ENCODE peak calls at places on chromosomes 12 and 14, in nine cellular contexts. One of them, this sample, is unnamed.

GRCh38 chr14:29140059-29140458 is 373.5 kb downstream of the FOXG1 start:
- DNase-seq in GM12892: no peak
- DNase-seq in NCI-H345: no peak
- DNase-seq in HFFc6: no peak
- DNase-seq in NCI-H1694: no peak
- DNase-seq in cardiac muscle cell: no peak
- DNase-seq in activated naive CD4-positive, alpha-beta T cell: no peak
- DNase-seq in HT1080: no peak
- DNase-seq in aorta: no peak
- DNase-seq in this sample: no peak

GRCh38 chr14:92407395-92407794 is 84.4 kb downstream of the SLC24A4 start:
- DNase-seq in cardiac muscle cell: no peak
- DNase-seq in aorta: no peak
- DNase-seq in HT1080: no peak
- DNase-seq in NCI-H1694: no peak
- DNase-seq in GM12892: no peak
- DNase-seq in NCI-H345: no peak
- DNase-seq in HFFc6: no peak
- DNase-seq in activated naive CD4-positive, alpha-beta T cell: no peak
- DNase-seq in this sample: no peak

GRCh38 chr14:34301107-34301734 is 160.8 kb downstream of the SPTSSA start:
- DNase-seq in GM12892: no peak
- DNase-seq in NCI-H345: peak
- DNase-seq in HFFc6: peak
- DNase-seq in cardiac muscle cell: peak
- DNase-seq in NCI-H1694: peak
- DNase-seq in aorta: no peak
- DNase-seq in HT1080: peak
- DNase-seq in activated naive CD4-positive, alpha-beta T cell: no peak
- DNase-seq in this sample: peak

GRCh38 chr14:103753809-103754208 is 38.2 kb downstream of the ZFYVE21 start:
- DNase-seq in NCI-H1694: no peak
- DNase-seq in HT1080: no peak
- DNase-seq in cardiac muscle cell: no peak
- DNase-seq in aorta: no peak
- DNase-seq in GM12892: no peak
- DNase-seq in NCI-H345: no peak
- DNase-seq in HFFc6: no peak
- DNase-seq in activated naive CD4-positive, alpha-beta T cell: no peak
- DNase-seq in this sample: no peak

GRCh38 chr14:105853089-105853906 is 326.9 kb downstream of the TMEM121 start:
- DNase-seq in HT1080: no peak
- DNase-seq in activated naive CD4-positive, alpha-beta T cell: no peak
- DNase-seq in NCI-H345: no peak
- DNase-seq in NCI-H1694: peak
- DNase-seq in aorta: peak
- DNase-seq in cardiac muscle cell: no peak
- DNase-seq in HFFc6: no peak
- DNase-seq in GM12892: no peak
- DNase-seq in this sample: no peak

GRCh38 chr12:66232258-66232657 is 43.2 kb downstream of the IRAK3 start:
- DNase-seq in NCI-H1694: no peak
- DNase-seq in GM12892: no peak
- DNase-seq in HT1080: no peak
- DNase-seq in activated naive CD4-positive, alpha-beta T cell: no peak
- DNase-seq in HFFc6: no peak
- DNase-seq in NCI-H345: no peak
- DNase-seq in cardiac muscle cell: no peak
- DNase-seq in aorta: no peak
- DNase-seq in this sample: no peak

GRCh38 chr12:93191956-93192355 is 185.8 kb upstream of the NUDT4 start:
- DNase-seq in activated naive CD4-positive, alpha-beta T cell: no peak
- DNase-seq in NCI-H1694: no peak
- DNase-seq in NCI-H345: no peak
- DNase-seq in HT1080: no peak
- DNase-seq in cardiac muscle cell: no peak
- DNase-seq in HFFc6: peak
- DNase-seq in aorta: peak
- DNase-seq in GM12892: no peak
- DNase-seq in this sample: no peak

GRCh38 chr14:106564058-106564643 is 1037.8 kb downstream of the TMEM121 start:
- DNase-seq in HFFc6: no peak
- DNase-seq in NCI-H1694: no peak
- DNase-seq in NCI-H345: peak
- DNase-seq in activated naive CD4-positive, alpha-beta T cell: peak
- DNase-seq in cardiac muscle cell: no peak
- DNase-seq in HT1080: peak
- DNase-seq in GM12892: peak
- DNase-seq in aorta: no peak
- DNase-seq in this sample: no peak

GRCh38 chr14:31934767-31935266 is 142.3 kb upstream of the ARHGAP5 start:
- DNase-seq in cardiac muscle cell: peak
- DNase-seq in HFFc6: peak
- DNase-seq in NCI-H1694: peak
- DNase-seq in GM12892: no peak
- DNase-seq in HT1080: peak
- DNase-seq in NCI-H345: peak
- DNase-seq in activated naive CD4-positive, alpha-beta T cell: no peak
- DNase-seq in aorta: no peak
- DNase-seq in this sample: peak

GRCh38 chr14:42228611-42229010 is 621.9 kb downstream of the LRFN5 start:
- DNase-seq in HT1080: no peak
- DNase-seq in aorta: no peak
- DNase-seq in HFFc6: no peak
- DNase-seq in NCI-H345: no peak
- DNase-seq in GM12892: no peak
- DNase-seq in activated naive CD4-positive, alpha-beta T cell: no peak
- DNase-seq in cardiac muscle cell: no peak
- DNase-seq in NCI-H1694: no peak
- DNase-seq in this sample: no peak

GRCh38 chr12:124713041-124713435 is 145.6 kb upstream of the NCOR2 start:
- DNase-seq in aorta: peak
- DNase-seq in HT1080: no peak
- DNase-seq in GM12892: no peak
- DNase-seq in NCI-H1694: no peak
- DNase-seq in NCI-H345: no peak
- DNase-seq in cardiac muscle cell: no peak
- DNase-seq in HFFc6: no peak
- DNase-seq in activated naive CD4-positive, alpha-beta T cell: no peak
- DNase-seq in this sample: no peak

GRCh38 chr12:102689701-102690100 is 209.3 kb upstream of the IGF1 start:
- DNase-seq in GM12892: no peak
- DNase-seq in HT1080: no peak
- DNase-seq in HFFc6: no peak
- DNase-seq in cardiac muscle cell: no peak
- DNase-seq in aorta: no peak
- DNase-seq in NCI-H345: no peak
- DNase-seq in activated naive CD4-positive, alpha-beta T cell: no peak
- DNase-seq in NCI-H1694: no peak
- DNase-seq in this sample: no peak

GRCh38 chr14:81533212-81533535 is 479 bp downstream of the SEL1L start:
- DNase-seq in HT1080: peak
- DNase-seq in HFFc6: no peak
- DNase-seq in NCI-H345: no peak
- DNase-seq in activated naive CD4-positive, alpha-beta T cell: no peak
- DNase-seq in GM12892: no peak
- DNase-seq in NCI-H1694: no peak
- DNase-seq in cardiac muscle cell: no peak
- DNase-seq in aorta: no peak
- DNase-seq in this sample: no peak

GRCh38 chr14:94701854-94702370 is 68.0 kb downstream of the GSC start:
- DNase-seq in aorta: no peak
- DNase-seq in HT1080: no peak
- DNase-seq in GM12892: no peak
- DNase-seq in cardiac muscle cell: no peak
- DNase-seq in NCI-H1694: no peak
- DNase-seq in NCI-H345: no peak
- DNase-seq in HFFc6: no peak
- DNase-seq in activated naive CD4-positive, alpha-beta T cell: no peak
- DNase-seq in this sample: no peak

GRCh38 chr14:99612065-99612736 is 8.2 kb upstream of the CCDC85C start:
- DNase-seq in HFFc6: no peak
- DNase-seq in GM12892: no peak
- DNase-seq in cardiac muscle cell: no peak
- DNase-seq in HT1080: no peak
- DNase-seq in NCI-H1694: peak
- DNase-seq in activated naive CD4-positive, alpha-beta T cell: no peak
- DNase-seq in aorta: no peak
- DNase-seq in NCI-H345: no peak
- DNase-seq in this sample: no peak

GRCh38 chr12:30926243-30927209 is at the start of gene TSPAN11:
- DNase-seq in activated naive CD4-positive, alpha-beta T cell: no peak
- DNase-seq in aorta: no peak
- DNase-seq in HT1080: no peak
- DNase-seq in GM12892: peak
- DNase-seq in NCI-H1694: peak
- DNase-seq in HFFc6: no peak
- DNase-seq in cardiac muscle cell: peak
- DNase-seq in NCI-H345: peak
- DNase-seq in this sample: no peak

GRCh38 chr14:105021656-105022275 is 883 bp upstream of the CDCA4 start:
- DNase-seq in cardiac muscle cell: peak
- DNase-seq in NCI-H1694: peak
- DNase-seq in HFFc6: no peak
- DNase-seq in aorta: no peak
- DNase-seq in HT1080: peak
- DNase-seq in NCI-H345: peak
- DNase-seq in activated naive CD4-positive, alpha-beta T cell: no peak
- DNase-seq in GM12892: no peak
- DNase-seq in this sample: peak

GRCh38 chr14:34713681-34714319 is 593 bp downstream of the CFL2 start:
- DNase-seq in NCI-H1694: no peak
- DNase-seq in cardiac muscle cell: peak
- DNase-seq in GM12892: no peak
- DNase-seq in NCI-H345: peak
- DNase-seq in HT1080: peak
- DNase-seq in aorta: peak
- DNase-seq in activated naive CD4-positive, alpha-beta T cell: no peak
- DNase-seq in HFFc6: peak
- DNase-seq in this sample: peak

GRCh38 chr12:57135939-57136338 is 7.7 kb downstream of the LRP1 start:
- DNase-seq in HFFc6: no peak
- DNase-seq in cardiac muscle cell: no peak
- DNase-seq in NCI-H1694: no peak
- DNase-seq in aorta: peak
- DNase-seq in activated naive CD4-positive, alpha-beta T cell: no peak
- DNase-seq in NCI-H345: no peak
- DNase-seq in HT1080: no peak
- DNase-seq in GM12892: no peak
- DNase-seq in this sample: no peak

GRCh38 chr12:121723200-121723599 is 10.6 kb downstream of the TMEM120B start:
- DNase-seq in GM12892: no peak
- DNase-seq in cardiac muscle cell: no peak
- DNase-seq in activated naive CD4-positive, alpha-beta T cell: no peak
- DNase-seq in NCI-H345: no peak
- DNase-seq in HT1080: no peak
- DNase-seq in NCI-H1694: no peak
- DNase-seq in HFFc6: no peak
- DNase-seq in aorta: no peak
- DNase-seq in this sample: no peak

GRCh38 chr14:24060984-24061913 is 9.4 kb downstream of the CARMIL3 start:
- DNase-seq in NCI-H345: no peak
- DNase-seq in aorta: no peak
- DNase-seq in activated naive CD4-positive, alpha-beta T cell: no peak
- DNase-seq in HFFc6: no peak
- DNase-seq in NCI-H1694: no peak
- DNase-seq in HT1080: no peak
- DNase-seq in cardiac muscle cell: no peak
- DNase-seq in GM12892: no peak
- DNase-seq in this sample: no peak

GRCh38 chr14:23562822-23563472 is 4.6 kb downstream of the AP1G2 start:
- DNase-seq in HT1080: peak
- DNase-seq in NCI-H345: peak
- DNase-seq in activated naive CD4-positive, alpha-beta T cell: peak
- DNase-seq in aorta: no peak
- DNase-seq in HFFc6: no peak
- DNase-seq in cardiac muscle cell: peak
- DNase-seq in GM12892: no peak
- DNase-seq in NCI-H1694: peak
- DNase-seq in this sample: peak

GRCh38 chr14:96285667-96286066 is 29.7 kb downstream of the BDKRB1 start:
- DNase-seq in NCI-H1694: no peak
- DNase-seq in HFFc6: no peak
- DNase-seq in aorta: no peak
- DNase-seq in activated naive CD4-positive, alpha-beta T cell: no peak
- DNase-seq in GM12892: no peak
- DNase-seq in cardiac muscle cell: peak
- DNase-seq in NCI-H345: no peak
- DNase-seq in HT1080: no peak
- DNase-seq in this sample: peak

GRCh38 chr12:79370021-79370420 is 320.7 kb downstream of the PAWR start:
- DNase-seq in NCI-H1694: no peak
- DNase-seq in HT1080: no peak
- DNase-seq in cardiac muscle cell: no peak
- DNase-seq in HFFc6: no peak
- DNase-seq in activated naive CD4-positive, alpha-beta T cell: no peak
- DNase-seq in NCI-H345: no peak
- DNase-seq in aorta: no peak
- DNase-seq in GM12892: no peak
- DNase-seq in this sample: no peak

GRCh38 chr14:94681300-94682060 is 69.3 kb downstream of the SERPINA3 start:
- DNase-seq in NCI-H345: peak
- DNase-seq in aorta: no peak
- DNase-seq in activated naive CD4-positive, alpha-beta T cell: no peak
- DNase-seq in NCI-H1694: no peak
- DNase-seq in cardiac muscle cell: no peak
- DNase-seq in HT1080: peak
- DNase-seq in GM12892: no peak
- DNase-seq in HFFc6: no peak
- DNase-seq in this sample: peak

GRCh38 chr14:26531894-26532293 is 65.9 kb downstream of the NOVA1 start:
- DNase-seq in GM12892: no peak
- DNase-seq in NCI-H1694: no peak
- DNase-seq in NCI-H345: no peak
- DNase-seq in aorta: no peak
- DNase-seq in HT1080: peak
- DNase-seq in activated naive CD4-positive, alpha-beta T cell: no peak
- DNase-seq in HFFc6: no peak
- DNase-seq in cardiac muscle cell: no peak
- DNase-seq in this sample: peak

GRCh38 chr12:111411187-111411764 is 5.6 kb downstream of the SH2B3 start:
- DNase-seq in activated naive CD4-positive, alpha-beta T cell: no peak
- DNase-seq in aorta: no peak
- DNase-seq in HT1080: no peak
- DNase-seq in GM12892: no peak
- DNase-seq in NCI-H1694: no peak
- DNase-seq in cardiac muscle cell: no peak
- DNase-seq in HFFc6: no peak
- DNase-seq in NCI-H345: no peak
- DNase-seq in this sample: no peak

GRCh38 chr14:34052658-34053014 is 101.8 kb upstream of the EGLN3 start:
- DNase-seq in GM12892: no peak
- DNase-seq in NCI-H1694: no peak
- DNase-seq in activated naive CD4-positive, alpha-beta T cell: no peak
- DNase-seq in aorta: peak
- DNase-seq in cardiac muscle cell: no peak
- DNase-seq in NCI-H345: no peak
- DNase-seq in HFFc6: peak
- DNase-seq in HT1080: peak
- DNase-seq in this sample: peak